ENCODE peak calls at places on chromosomes 11 and 22, in seven cellular contexts. One of them, this sample, is unnamed.
A peak's percentile ranks its signal among the peaks of the same experiment; 100 is the strongest.

GRCh38 chr11:85810871-85811611 is at the start of gene SYTL2:
- DNase-seq in astrocyte of the spinal cord: peak; percentile 50
- DNase-seq in epithelial cell of esophagus: peak; percentile 72
- DNase-seq in kidney: peak; percentile 94
- DNase-seq in lower lobe of right lung: peak; percentile 78
- DNase-seq in psoas muscle: peak; percentile 85
- DNase-seq in osteocyte: peak; percentile 85
- DNase-seq in this sample: no peak

GRCh38 chr22:27726726-27727449 is 74.7 kb downstream of the MN1 start:
- DNase-seq in astrocyte of the spinal cord: peak; percentile 68
- DNase-seq in epithelial cell of esophagus: peak; percentile 80
- DNase-seq in kidney: peak; percentile 95
- DNase-seq in lower lobe of right lung: peak; percentile 54
- DNase-seq in psoas muscle: peak; percentile 64
- DNase-seq in osteocyte: peak; percentile 93
- DNase-seq in this sample: peak; percentile 96

GRCh38 chr22:49967333-49968241 is 7.0 kb downstream of the PIM3 start:
- DNase-seq in astrocyte of the spinal cord: no peak
- DNase-seq in epithelial cell of esophagus: no peak
- DNase-seq in kidney: peak; percentile 93
- DNase-seq in lower lobe of right lung: peak; percentile 77
- DNase-seq in psoas muscle: peak; percentile 93
- DNase-seq in osteocyte: no peak
- DNase-seq in this sample: no peak

GRCh38 chr11:77090373-77091111 is 12.1 kb upstream of the OMP start:
- DNase-seq in astrocyte of the spinal cord: no peak
- DNase-seq in epithelial cell of esophagus: no peak
- DNase-seq in kidney: peak; percentile 62
- DNase-seq in lower lobe of right lung: peak; percentile 37
- DNase-seq in psoas muscle: peak; percentile 49
- DNase-seq in osteocyte: no peak
- DNase-seq in this sample: no peak

GRCh38 chr22:37560682-37561208 is 465 bp downstream of the CDC42EP1 start:
- DNase-seq in astrocyte of the spinal cord: peak; percentile 61
- DNase-seq in epithelial cell of esophagus: no peak
- DNase-seq in kidney: peak; percentile 91
- DNase-seq in lower lobe of right lung: peak; percentile 73
- DNase-seq in psoas muscle: peak; percentile 74
- DNase-seq in osteocyte: no peak
- DNase-seq in this sample: peak; percentile 23

GRCh38 chr11:95912902-95913560 is 10.9 kb downstream of the MTMR2 start:
- DNase-seq in astrocyte of the spinal cord: peak; percentile 61
- DNase-seq in epithelial cell of esophagus: peak; percentile 58
- DNase-seq in kidney: no peak
- DNase-seq in lower lobe of right lung: no peak
- DNase-seq in psoas muscle: no peak
- DNase-seq in osteocyte: no peak
- DNase-seq in this sample: no peak

GRCh38 chr11:69444381-69445130 is 36.9 kb upstream of the LINC01488 start:
- DNase-seq in astrocyte of the spinal cord: peak; percentile 78
- DNase-seq in epithelial cell of esophagus: peak; percentile 89
- DNase-seq in kidney: peak; percentile 81
- DNase-seq in lower lobe of right lung: peak; percentile 89
- DNase-seq in psoas muscle: peak; percentile 81
- DNase-seq in osteocyte: no peak
- DNase-seq in this sample: peak; percentile 87

GRCh38 chr11:120208012-120208441 is 2.8 kb upstream of the OAF start:
- DNase-seq in astrocyte of the spinal cord: no peak
- DNase-seq in epithelial cell of esophagus: no peak
- DNase-seq in kidney: no peak
- DNase-seq in lower lobe of right lung: no peak
- DNase-seq in psoas muscle: no peak
- DNase-seq in osteocyte: no peak
- DNase-seq in this sample: peak; percentile 27

GRCh38 chr11:65809496-65809895 is 22.6 kb downstream of the OVOL1 start:
- DNase-seq in astrocyte of the spinal cord: no peak
- DNase-seq in epithelial cell of esophagus: no peak
- DNase-seq in kidney: peak; percentile 49
- DNase-seq in lower lobe of right lung: peak; percentile 28
- DNase-seq in psoas muscle: no peak
- DNase-seq in osteocyte: no peak
- DNase-seq in this sample: no peak

GRCh38 chr11:73240190-73240781 is 22.2 kb downstream of the P2RY2 start:
- DNase-seq in astrocyte of the spinal cord: no peak
- DNase-seq in epithelial cell of esophagus: peak; percentile 30
- DNase-seq in kidney: peak; percentile 78
- DNase-seq in lower lobe of right lung: no peak
- DNase-seq in psoas muscle: peak; percentile 91
- DNase-seq in osteocyte: no peak
- DNase-seq in this sample: peak; percentile 52

GRCh38 chr11:118682372-118682771 is 2.9 kb upstream of the TREH start:
- DNase-seq in astrocyte of the spinal cord: no peak
- DNase-seq in epithelial cell of esophagus: no peak
- DNase-seq in kidney: no peak
- DNase-seq in lower lobe of right lung: no peak
- DNase-seq in psoas muscle: no peak
- DNase-seq in osteocyte: no peak
- DNase-seq in this sample: no peak

GRCh38 chr22:18076060-18076497 is 1.7 kb upstream of the PEX26 start:
- DNase-seq in astrocyte of the spinal cord: peak; percentile 90
- DNase-seq in epithelial cell of esophagus: peak; percentile 90
- DNase-seq in kidney: peak; percentile 66
- DNase-seq in lower lobe of right lung: peak; percentile 55
- DNase-seq in psoas muscle: peak; percentile 76
- DNase-seq in osteocyte: no peak
- DNase-seq in this sample: peak; percentile 81

GRCh38 chr22:46007848-46008261 is 30.9 kb upstream of the WNT7B start:
- DNase-seq in astrocyte of the spinal cord: peak; percentile 92
- DNase-seq in epithelial cell of esophagus: peak; percentile 97
- DNase-seq in kidney: peak; percentile 92
- DNase-seq in lower lobe of right lung: peak; percentile 69
- DNase-seq in psoas muscle: peak; percentile 92
- DNase-seq in osteocyte: no peak
- DNase-seq in this sample: peak; percentile 72

GRCh38 chr22:30178180-30179126 is 68.1 kb downstream of the LIF start:
- DNase-seq in astrocyte of the spinal cord: peak; percentile 18
- DNase-seq in epithelial cell of esophagus: no peak
- DNase-seq in kidney: no peak
- DNase-seq in lower lobe of right lung: no peak
- DNase-seq in psoas muscle: no peak
- DNase-seq in osteocyte: no peak
- DNase-seq in this sample: no peak

GRCh38 chr11:14336507-14337503 is 22.2 kb downstream of the RRAS2 start:
- DNase-seq in astrocyte of the spinal cord: peak; percentile 92
- DNase-seq in epithelial cell of esophagus: peak; percentile 99
- DNase-seq in kidney: no peak
- DNase-seq in lower lobe of right lung: no peak
- DNase-seq in psoas muscle: no peak
- DNase-seq in osteocyte: no peak
- DNase-seq in this sample: peak; percentile 38

GRCh38 chr11:2419638-2420501 is 19.3 kb downstream of the TSSC4 start:
- DNase-seq in astrocyte of the spinal cord: peak; percentile 80
- DNase-seq in epithelial cell of esophagus: peak; percentile 76
- DNase-seq in kidney: peak; percentile 89
- DNase-seq in lower lobe of right lung: peak; percentile 85
- DNase-seq in psoas muscle: peak; percentile 86
- DNase-seq in osteocyte: no peak
- DNase-seq in this sample: peak; percentile 53

GRCh38 chr11:1310772-1311468 is 1.5 kb upstream of the TOLLIP start:
- DNase-seq in astrocyte of the spinal cord: no peak
- DNase-seq in epithelial cell of esophagus: no peak
- DNase-seq in kidney: no peak
- DNase-seq in lower lobe of right lung: no peak
- DNase-seq in psoas muscle: no peak
- DNase-seq in osteocyte: peak; percentile 76
- DNase-seq in this sample: no peak

GRCh38 chr11:116928102-116928777 is 90.8 kb upstream of the APOA1 start:
- DNase-seq in astrocyte of the spinal cord: no peak
- DNase-seq in epithelial cell of esophagus: no peak
- DNase-seq in kidney: no peak
- DNase-seq in lower lobe of right lung: no peak
- DNase-seq in psoas muscle: no peak
- DNase-seq in osteocyte: no peak
- DNase-seq in this sample: no peak

GRCh38 chr22:20237480-20238440 is 30.4 kb downstream of the RTN4R start:
- DNase-seq in astrocyte of the spinal cord: no peak
- DNase-seq in epithelial cell of esophagus: peak; percentile 58
- DNase-seq in kidney: no peak
- DNase-seq in lower lobe of right lung: no peak
- DNase-seq in psoas muscle: no peak
- DNase-seq in osteocyte: no peak
- DNase-seq in this sample: no peak

GRCh38 chr11:70757241-70757640 is 358.9 kb downstream of the CTTN start:
- DNase-seq in astrocyte of the spinal cord: no peak
- DNase-seq in epithelial cell of esophagus: no peak
- DNase-seq in kidney: no peak
- DNase-seq in lower lobe of right lung: no peak
- DNase-seq in psoas muscle: no peak
- DNase-seq in osteocyte: no peak
- DNase-seq in this sample: no peak

GRCh38 chr11:27540051-27540450 is 33.5 kb upstream of the LIN7C start:
- DNase-seq in astrocyte of the spinal cord: no peak
- DNase-seq in epithelial cell of esophagus: no peak
- DNase-seq in kidney: no peak
- DNase-seq in lower lobe of right lung: no peak
- DNase-seq in psoas muscle: no peak
- DNase-seq in osteocyte: no peak
- DNase-seq in this sample: no peak

GRCh38 chr11:88288560-88288959 is 49.0 kb downstream of the CTSC start:
- DNase-seq in astrocyte of the spinal cord: no peak
- DNase-seq in epithelial cell of esophagus: peak; percentile 24
- DNase-seq in kidney: no peak
- DNase-seq in lower lobe of right lung: no peak
- DNase-seq in psoas muscle: no peak
- DNase-seq in osteocyte: no peak
- DNase-seq in this sample: no peak

DNA sequence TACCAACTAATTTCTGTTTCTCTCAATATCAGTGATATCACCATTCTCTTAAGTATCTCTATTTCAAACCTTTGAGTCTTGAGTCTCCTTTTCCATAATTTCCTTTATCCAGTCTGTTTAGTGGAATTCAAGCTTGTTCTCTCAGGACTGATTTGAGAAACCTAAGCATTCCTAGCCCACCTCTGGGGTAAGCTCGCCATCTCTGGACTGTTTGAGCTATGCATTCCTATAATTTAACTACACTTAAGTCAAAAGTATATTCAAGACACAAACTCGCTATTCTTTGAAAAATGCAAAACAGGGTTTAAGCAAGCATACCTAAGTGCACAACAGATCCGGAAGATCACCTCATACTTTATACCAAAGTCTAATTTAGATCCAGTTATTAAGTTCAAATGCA is 2.1 kb upstream of the DLAT start:
- DNase-seq in astrocyte of the spinal cord: no peak
- DNase-seq in epithelial cell of esophagus: no peak
- DNase-seq in kidney: no peak
- DNase-seq in lower lobe of right lung: no peak
- DNase-seq in psoas muscle: no peak
- DNase-seq in osteocyte: no peak
- DNase-seq in this sample: no peak
- TF ChIP-seq CTCF in astrocyte of the spinal cord: no peak
- TF ChIP-seq CTCF in epithelial cell of esophagus: no peak
- TF ChIP-seq CTCF in kidney: no peak
- TF ChIP-seq CTCF in lower lobe of right lung: no peak
- TF ChIP-seq CTCF in psoas muscle: no peak
- TF ChIP-seq CTCF in osteocyte: no peak
- TF ChIP-seq CTCF in this sample: no peak

GRCh38 chr11:133898770-133899115 is 53.4 kb upstream of the SPATA19 start:
- DNase-seq in astrocyte of the spinal cord: no peak
- DNase-seq in epithelial cell of esophagus: no peak
- DNase-seq in kidney: no peak
- DNase-seq in lower lobe of right lung: peak; percentile 8
- DNase-seq in psoas muscle: no peak
- DNase-seq in osteocyte: peak; percentile 68
- DNase-seq in this sample: no peak

GRCh38 chr11:133896028-133896427 is 50.7 kb upstream of the SPATA19 start:
- DNase-seq in astrocyte of the spinal cord: no peak
- DNase-seq in epithelial cell of esophagus: no peak
- DNase-seq in kidney: no peak
- DNase-seq in lower lobe of right lung: no peak
- DNase-seq in psoas muscle: no peak
- DNase-seq in osteocyte: no peak
- DNase-seq in this sample: no peak

GRCh38 chr11:133896642-133897330 is 51.5 kb upstream of the SPATA19 start:
- DNase-seq in astrocyte of the spinal cord: no peak
- DNase-seq in epithelial cell of esophagus: no peak
- DNase-seq in kidney: no peak
- DNase-seq in lower lobe of right lung: no peak
- DNase-seq in psoas muscle: no peak
- DNase-seq in osteocyte: peak; percentile 57
- DNase-seq in this sample: no peak

GRCh38 chr11:133897331-133897650 is 52.0 kb upstream of the SPATA19 start:
- DNase-seq in astrocyte of the spinal cord: no peak
- DNase-seq in epithelial cell of esophagus: no peak
- DNase-seq in kidney: no peak
- DNase-seq in lower lobe of right lung: no peak
- DNase-seq in psoas muscle: no peak
- DNase-seq in osteocyte: peak; percentile 71
- DNase-seq in this sample: no peak

GRCh38 chr11:133898031-133898769 is 52.9 kb upstream of the SPATA19 start:
- DNase-seq in astrocyte of the spinal cord: no peak
- DNase-seq in epithelial cell of esophagus: no peak
- DNase-seq in kidney: no peak
- DNase-seq in lower lobe of right lung: peak; percentile 1
- DNase-seq in psoas muscle: no peak
- DNase-seq in osteocyte: peak; percentile 72
- DNase-seq in this sample: no peak
- TF ChIP-seq CTCF in astrocyte of the spinal cord: no peak
- TF ChIP-seq CTCF in epithelial cell of esophagus: no peak
- TF ChIP-seq CTCF in kidney: no peak
- TF ChIP-seq CTCF in lower lobe of right lung: no peak
- TF ChIP-seq CTCF in psoas muscle: no peak
- TF ChIP-seq CTCF in osteocyte: no peak
- TF ChIP-seq CTCF in this sample: no peak

GRCh38 chr11:123822022-123822421 is 15.9 kb upstream of the OR6M1 start:
- DNase-seq in astrocyte of the spinal cord: no peak
- DNase-seq in epithelial cell of esophagus: no peak
- DNase-seq in kidney: no peak
- DNase-seq in lower lobe of right lung: no peak
- DNase-seq in psoas muscle: no peak
- DNase-seq in osteocyte: no peak
- DNase-seq in this sample: no peak

DNA sequence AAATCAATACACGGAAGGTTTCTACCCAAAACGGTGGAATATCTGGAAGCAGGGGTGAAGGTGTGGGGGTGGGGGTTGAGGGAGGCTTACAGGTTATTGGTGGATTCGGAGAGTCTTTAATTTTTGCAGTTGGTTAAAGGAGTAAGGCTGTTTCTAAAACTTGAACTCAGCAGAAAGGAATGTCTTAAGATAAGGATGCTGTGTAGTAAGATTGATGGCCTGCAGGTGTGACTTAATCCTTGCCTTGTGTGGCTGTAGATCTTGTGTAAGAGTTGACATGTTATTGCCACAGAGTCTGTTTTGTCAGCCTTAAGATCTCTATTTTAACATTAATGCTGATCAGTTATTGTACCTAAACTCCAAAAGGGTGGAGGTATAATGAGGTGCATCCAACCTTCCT is 16.4 kb upstream of the OR6M1 start:
- DNase-seq in astrocyte of the spinal cord: no peak
- DNase-seq in epithelial cell of esophagus: peak; percentile 76
- DNase-seq in kidney: no peak
- DNase-seq in lower lobe of right lung: no peak
- DNase-seq in psoas muscle: no peak
- DNase-seq in osteocyte: no peak
- DNase-seq in this sample: no peak
- TF ChIP-seq CTCF in astrocyte of the spinal cord: no peak
- TF ChIP-seq CTCF in epithelial cell of esophagus: peak; percentile 10
- TF ChIP-seq CTCF in kidney: no peak
- TF ChIP-seq CTCF in lower lobe of right lung: no peak
- TF ChIP-seq CTCF in psoas muscle: no peak
- TF ChIP-seq CTCF in osteocyte: no peak
- TF ChIP-seq CTCF in this sample: no peak

GRCh38 chr11:107606122-107606521 is 15.2 kb downstream of the ELMOD1 start:
- DNase-seq in astrocyte of the spinal cord: no peak
- DNase-seq in epithelial cell of esophagus: peak; percentile 9
- DNase-seq in kidney: no peak
- DNase-seq in lower lobe of right lung: no peak
- DNase-seq in psoas muscle: no peak
- DNase-seq in osteocyte: no peak
- DNase-seq in this sample: no peak
- TF ChIP-seq CTCF in astrocyte of the spinal cord: peak; percentile 21
- TF ChIP-seq CTCF in epithelial cell of esophagus: no peak
- TF ChIP-seq CTCF in kidney: no peak
- TF ChIP-seq CTCF in lower lobe of right lung: no peak
- TF ChIP-seq CTCF in psoas muscle: no peak
- TF ChIP-seq CTCF in osteocyte: no peak
- TF ChIP-seq CTCF in this sample: peak; percentile 4

This sample was measured in AG09319.